ENCODE peak calls at places on chromosomes 6 and 20, in six cellular contexts. One of them, this sample, is unnamed.

GRCh38 chr20:1619861-1620444 is at the start of gene SIRPB1:
- DNase-seq in B cell: no peak
- DNase-seq in AG04450: no peak
- DNase-seq in endodermal cell: no peak
- DNase-seq in choroid plexus epithelial cell: no peak
- DNase-seq in transverse colon: no peak
- DNase-seq in this sample: no peak

GRCh38 chr6:14665827-14666724 is 548.5 kb downstream of the CD83 start:
- DNase-seq in B cell: no peak
- DNase-seq in AG04450: peak
- DNase-seq in choroid plexus epithelial cell: peak
- DNase-seq in transverse colon: peak
- DNase-seq in endodermal cell: no peak
- DNase-seq in this sample: peak

GRCh38 chr20:36208257-36208656 is 28.0 kb upstream of the AAR2 start:
- DNase-seq in B cell: no peak
- DNase-seq in AG04450: no peak
- DNase-seq in endodermal cell: peak
- DNase-seq in transverse colon: no peak
- DNase-seq in choroid plexus epithelial cell: no peak
- DNase-seq in this sample: no peak

GRCh38 chr6:35922139-35922554 is 1.2 kb upstream of the SRPK1 start:
- DNase-seq in endodermal cell: no peak
- DNase-seq in choroid plexus epithelial cell: no peak
- DNase-seq in AG04450: no peak
- DNase-seq in B cell: no peak
- DNase-seq in transverse colon: peak
- DNase-seq in this sample: no peak

GRCh38 chr20:53950031-53950430 is 120.4 kb downstream of the BCAS1 start:
- DNase-seq in endodermal cell: no peak
- DNase-seq in B cell: no peak
- DNase-seq in transverse colon: no peak
- DNase-seq in choroid plexus epithelial cell: peak
- DNase-seq in AG04450: no peak
- DNase-seq in this sample: no peak

GRCh38 chr6:84967389-84967788 is 203.0 kb upstream of the TBX18 start:
- DNase-seq in transverse colon: no peak
- DNase-seq in endodermal cell: peak
- DNase-seq in B cell: no peak
- DNase-seq in AG04450: peak
- DNase-seq in choroid plexus epithelial cell: peak
- DNase-seq in this sample: peak

GRCh38 chr6:135680964-135681913 is 170.3 kb upstream of the PDE7B start:
- DNase-seq in transverse colon: no peak
- DNase-seq in choroid plexus epithelial cell: no peak
- DNase-seq in AG04450: no peak
- DNase-seq in endodermal cell: no peak
- DNase-seq in B cell: no peak
- DNase-seq in this sample: no peak

GRCh38 chr6:158066161-158066781 is 84.6 kb downstream of the SYNJ2 start:
- DNase-seq in transverse colon: no peak
- DNase-seq in AG04450: no peak
- DNase-seq in choroid plexus epithelial cell: no peak
- DNase-seq in endodermal cell: peak
- DNase-seq in B cell: no peak
- DNase-seq in this sample: no peak

GRCh38 chr20:9028419-9028818 is 40.5 kb upstream of the PLCB4 start:
- DNase-seq in endodermal cell: no peak
- DNase-seq in AG04450: no peak
- DNase-seq in transverse colon: no peak
- DNase-seq in choroid plexus epithelial cell: no peak
- DNase-seq in B cell: no peak
- DNase-seq in this sample: no peak

GRCh38 chr6:22334778-22335177 is 37.9 kb upstream of the PRL start:
- DNase-seq in B cell: no peak
- DNase-seq in AG04450: no peak
- DNase-seq in transverse colon: no peak
- DNase-seq in endodermal cell: no peak
- DNase-seq in choroid plexus epithelial cell: no peak
- DNase-seq in this sample: no peak

GRCh38 chr6:113997106-113997505 is 26.2 kb upstream of the HDAC2 start:
- DNase-seq in endodermal cell: no peak
- DNase-seq in choroid plexus epithelial cell: peak
- DNase-seq in transverse colon: no peak
- DNase-seq in AG04450: peak
- DNase-seq in B cell: no peak
- DNase-seq in this sample: peak

GRCh38 chr6:169589699-169590257 is 112.1 kb downstream of the WDR27 start:
- DNase-seq in B cell: peak
- DNase-seq in AG04450: no peak
- DNase-seq in transverse colon: no peak
- DNase-seq in endodermal cell: no peak
- DNase-seq in choroid plexus epithelial cell: peak
- DNase-seq in this sample: no peak

GRCh38 chr6:26607434-26608230 is 10.9 kb downstream of the ABT1 start:
- DNase-seq in AG04450: peak
- DNase-seq in transverse colon: peak
- DNase-seq in endodermal cell: peak
- DNase-seq in choroid plexus epithelial cell: peak
- DNase-seq in B cell: peak
- DNase-seq in this sample: peak

GRCh38 chr6:134621858-134622257 is 303.9 kb upstream of the SGK1 start:
- DNase-seq in endodermal cell: no peak
- DNase-seq in choroid plexus epithelial cell: no peak
- DNase-seq in AG04450: no peak
- DNase-seq in transverse colon: peak
- DNase-seq in B cell: no peak
- DNase-seq in this sample: peak

GRCh38 chr6:28725890-28726348 is 197.9 kb downstream of the TRIM27 start:
- DNase-seq in endodermal cell: peak
- DNase-seq in transverse colon: no peak
- DNase-seq in AG04450: no peak
- DNase-seq in choroid plexus epithelial cell: no peak
- DNase-seq in B cell: no peak
- DNase-seq in this sample: no peak

GRCh38 chr6:153131037-153131981 is at the start of gene RGS17:
- DNase-seq in endodermal cell: peak
- DNase-seq in choroid plexus epithelial cell: peak
- DNase-seq in AG04450: peak
- DNase-seq in transverse colon: peak
- DNase-seq in B cell: peak
- DNase-seq in this sample: peak

GRCh38 chr6:85493389-85493788 is 43.5 kb downstream of the NT5E start:
- DNase-seq in B cell: no peak
- DNase-seq in choroid plexus epithelial cell: no peak
- DNase-seq in endodermal cell: no peak
- DNase-seq in AG04450: no peak
- DNase-seq in transverse colon: no peak
- DNase-seq in this sample: no peak

GRCh38 chr20:63086421-63087235 is 79.9 kb upstream of the BHLHE23 start:
- DNase-seq in transverse colon: no peak
- DNase-seq in endodermal cell: peak
- DNase-seq in B cell: no peak
- DNase-seq in choroid plexus epithelial cell: no peak
- DNase-seq in AG04450: no peak
- DNase-seq in this sample: no peak

GRCh38 chr6:47093169-47093568 is 51.0 kb upstream of the ADGRF1 start:
- DNase-seq in AG04450: no peak
- DNase-seq in transverse colon: peak
- DNase-seq in B cell: no peak
- DNase-seq in endodermal cell: no peak
- DNase-seq in choroid plexus epithelial cell: no peak
- DNase-seq in this sample: no peak

GRCh38 chr6:47097092-47097945 is 55.2 kb upstream of the ADGRF1 start:
- DNase-seq in AG04450: peak
- DNase-seq in choroid plexus epithelial cell: peak
- DNase-seq in endodermal cell: peak
- DNase-seq in transverse colon: peak
- DNase-seq in B cell: peak
- DNase-seq in this sample: peak

GRCh38 chr6:47096233-47096887 is 54.2 kb upstream of the ADGRF1 start:
- DNase-seq in B cell: no peak
- DNase-seq in endodermal cell: no peak
- DNase-seq in transverse colon: no peak
- DNase-seq in choroid plexus epithelial cell: no peak
- DNase-seq in AG04450: no peak
- DNase-seq in this sample: no peak

GRCh38 chr6:47092249-47092648 is 50.1 kb upstream of the ADGRF1 start:
- DNase-seq in choroid plexus epithelial cell: no peak
- DNase-seq in transverse colon: no peak
- DNase-seq in AG04450: no peak
- DNase-seq in endodermal cell: no peak
- DNase-seq in B cell: no peak
- DNase-seq in this sample: no peak

GRCh38 chr6:47094351-47094925 is 52.3 kb upstream of the ADGRF1 start:
- DNase-seq in B cell: no peak
- DNase-seq in AG04450: no peak
- DNase-seq in transverse colon: peak
- DNase-seq in choroid plexus epithelial cell: peak
- DNase-seq in endodermal cell: peak
- DNase-seq in this sample: peak
- TF ChIP-seq CTCF in B cell: no peak
- TF ChIP-seq CTCF in AG04450: no peak
- TF ChIP-seq CTCF in transverse colon: no peak
- TF ChIP-seq CTCF in choroid plexus epithelial cell: peak
- TF ChIP-seq CTCF in endodermal cell: peak
- TF ChIP-seq CTCF in this sample: no peak

GRCh38 chr20:20820104-20820503 is 107.7 kb upstream of the RALGAPA2 start:
- DNase-seq in AG04450: no peak
- DNase-seq in choroid plexus epithelial cell: peak
- DNase-seq in endodermal cell: peak
- DNase-seq in transverse colon: no peak
- DNase-seq in B cell: no peak
- DNase-seq in this sample: peak
- TF ChIP-seq CTCF in AG04450: peak
- TF ChIP-seq CTCF in choroid plexus epithelial cell: peak
- TF ChIP-seq CTCF in endodermal cell: peak
- TF ChIP-seq CTCF in transverse colon: peak
- TF ChIP-seq CTCF in B cell: no peak
- TF ChIP-seq CTCF in this sample: peak

DNA sequence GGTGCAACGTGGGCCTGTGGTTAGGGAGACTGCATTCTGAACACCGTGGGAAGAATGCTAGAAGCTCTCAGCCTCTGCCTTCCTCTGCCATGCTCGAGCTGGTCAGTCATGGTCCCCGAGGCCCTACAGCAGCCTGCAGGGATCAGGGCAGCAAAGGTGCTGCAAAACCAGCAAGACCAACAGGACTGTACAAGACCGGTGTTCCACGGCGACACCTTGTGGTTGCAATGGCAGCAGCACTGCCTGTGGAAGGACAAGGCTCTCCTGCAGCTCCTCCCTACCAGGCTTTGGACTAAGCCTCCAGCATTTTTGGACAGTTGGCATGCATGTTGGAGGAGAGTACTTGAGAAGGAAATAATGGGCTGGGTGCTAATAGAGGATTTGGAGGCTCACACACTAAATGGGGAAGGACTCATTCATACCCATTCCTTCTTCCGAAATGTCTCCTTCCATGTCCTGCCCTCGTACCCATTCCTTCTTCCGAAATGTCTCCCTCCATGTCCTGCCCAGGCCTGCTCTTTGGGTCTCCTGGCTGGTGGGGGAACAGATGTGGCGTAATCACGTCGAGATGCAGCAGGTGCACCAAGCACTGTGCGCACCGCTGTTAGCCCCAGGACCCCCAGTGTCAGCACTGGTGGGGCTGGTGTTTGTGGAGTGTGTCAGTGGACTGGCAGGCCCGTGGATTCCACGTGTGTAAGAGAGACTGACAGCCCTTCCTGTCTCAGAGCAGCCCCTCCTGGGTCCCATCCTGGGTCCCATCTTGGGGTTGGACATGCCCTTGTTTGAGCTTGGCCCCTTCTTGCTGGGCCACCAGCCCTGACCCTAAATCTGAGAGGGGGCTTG is 18.6 kb upstream of the MYT1 start:
- DNase-seq in AG04450: no peak
- DNase-seq in choroid plexus epithelial cell: no peak
- DNase-seq in transverse colon: no peak
- DNase-seq in B cell: no peak
- DNase-seq in endodermal cell: peak
- DNase-seq in this sample: no peak
- TF ChIP-seq CTCF in AG04450: no peak
- TF ChIP-seq CTCF in choroid plexus epithelial cell: peak
- TF ChIP-seq CTCF in transverse colon: no peak
- TF ChIP-seq CTCF in B cell: no peak
- TF ChIP-seq CTCF in endodermal cell: peak
- TF ChIP-seq CTCF in this sample: peak

DNA sequence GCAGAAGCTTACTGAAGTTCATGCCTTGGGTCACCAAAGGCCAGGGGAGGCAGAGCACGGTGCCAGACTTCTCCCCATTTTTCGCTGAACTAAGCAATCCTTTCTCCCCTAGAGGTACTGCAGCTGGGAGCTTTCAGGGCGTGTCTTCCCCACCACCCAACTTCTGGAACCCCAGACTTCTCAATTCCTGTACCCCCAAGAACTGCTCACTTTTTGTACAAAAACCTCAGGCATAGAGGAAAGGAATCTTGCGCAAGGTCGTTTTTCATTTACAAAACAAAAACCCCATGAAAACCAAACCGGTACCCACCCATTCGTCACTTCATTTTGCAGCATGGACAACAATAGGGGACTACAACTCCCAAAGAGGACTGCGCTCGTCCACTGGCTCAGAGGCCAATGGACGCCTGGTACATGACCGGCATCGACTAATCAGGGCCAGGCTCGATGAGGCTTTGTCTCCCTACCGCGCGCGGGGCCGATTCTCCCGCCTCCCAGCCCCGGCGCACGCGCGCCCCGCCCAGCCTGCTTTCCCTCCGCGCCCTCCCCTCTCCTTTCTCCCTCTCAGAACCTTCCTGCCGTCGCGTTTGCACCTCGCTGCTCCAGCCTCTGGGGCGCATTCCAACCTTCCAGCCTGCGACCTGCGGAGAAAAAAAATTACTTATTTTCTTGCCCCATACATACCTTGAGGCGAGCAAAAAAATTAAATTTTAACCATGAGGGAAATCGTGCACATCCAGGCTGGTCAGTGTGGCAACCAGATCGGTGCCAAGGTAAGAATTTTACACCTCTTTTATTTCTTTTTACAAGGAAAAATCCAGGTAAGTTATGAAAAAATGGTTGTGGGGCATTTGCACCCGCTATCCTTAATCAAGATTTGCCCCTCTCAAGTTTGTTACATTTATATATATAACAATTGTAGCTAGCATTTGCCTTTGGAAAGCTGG is at the start of gene TUBB:
- DNase-seq in choroid plexus epithelial cell: peak
- DNase-seq in AG04450: peak
- DNase-seq in B cell: peak
- DNase-seq in transverse colon: peak
- DNase-seq in endodermal cell: peak
- DNase-seq in this sample: peak
- TF ChIP-seq CTCF in choroid plexus epithelial cell: peak
- TF ChIP-seq CTCF in AG04450: no peak
- TF ChIP-seq CTCF in B cell: no peak
- TF ChIP-seq CTCF in transverse colon: peak
- TF ChIP-seq CTCF in endodermal cell: peak
- TF ChIP-seq CTCF in this sample: no peak

GRCh38 chr6:132392792-132393191 is 8.5 kb downstream of the MOXD1 start:
- DNase-seq in transverse colon: no peak
- DNase-seq in B cell: peak
- DNase-seq in endodermal cell: no peak
- DNase-seq in AG04450: no peak
- DNase-seq in choroid plexus epithelial cell: peak
- DNase-seq in this sample: peak
- TF ChIP-seq CTCF in transverse colon: no peak
- TF ChIP-seq CTCF in B cell: peak
- TF ChIP-seq CTCF in endodermal cell: peak
- TF ChIP-seq CTCF in AG04450: peak
- TF ChIP-seq CTCF in choroid plexus epithelial cell: peak
- TF ChIP-seq CTCF in this sample: peak